ENCODE peak calls at places on chromosomes 2 and 18, in four cellular contexts. B, Z, Y and I are unnamed samples.

GRCh38 chr2:74887961-74888670 is 54.2 kb downstream of the HK2 start:
- DNase-seq in Z (no peak), B (no peak), Y (peak), I (no peak)

GRCh38 chr18:23730850-23731249 is 41.6 kb downstream of the LAMA3 start:
- DNase-seq in B (no peak), Z (no peak), Y (no peak), I (no peak)

GRCh38 chr2:240991378-240992263 is 6.8 kb upstream of the SNED1 start:
- DNase-seq in Z (peak), Y (peak), B (no peak), I (peak)

GRCh38 chr18:46097378-46097852 is 681 bp downstream of the ATP5F1A start:
- DNase-seq in Z (no peak), Y (no peak), B (no peak), I (no peak)

GRCh38 chr2:45879936-45880335 is 228.5 kb downstream of the PRKCE start:
- DNase-seq in Y (no peak), B (no peak), Z (no peak), I (no peak)

GRCh38 chr18:76433788-76434187 is 61.3 kb downstream of the ZNF516 start:
- DNase-seq in Y (no peak), Z (no peak), B (no peak), I (no peak)

GRCh38 chr2:45739796-45740485 is 88.5 kb downstream of the PRKCE start:
- DNase-seq in B (peak), Y (no peak), Z (no peak), I (no peak)

GRCh38 chr2:239991689-239992314 is 33.3 kb downstream of the NDUFA10 start:
- DNase-seq in Y (peak), B (peak), Z (no peak), I (no peak)

GRCh38 chr18:6885992-6886823 is 156.7 kb downstream of the ARHGAP28 start:
- DNase-seq in Y (peak), B (no peak), Z (no peak), I (no peak)

GRCh38 chr2:119367472-119368099 is 809 bp downstream of the DBI start:
- DNase-seq in Z (peak), Y (peak), B (peak), I (no peak)

GRCh38 chr18:46037512-46038305 is 34.4 kb downstream of the PSTPIP2 start:
- DNase-seq in Y (no peak), B (no peak), Z (no peak), I (no peak)

GRCh38 chr2:10124538-10125045 is 2.1 kb downstream of the RRM2 start:
- DNase-seq in Z (no peak), Y (peak), B (no peak), I (no peak)

GRCh38 chr18:44392933-44393332 is 287.8 kb upstream of the SETBP1 start:
- DNase-seq in Z (no peak), B (no peak), Y (no peak), I (no peak)

GRCh38 chr2:234324151-234324550 is 172.7 kb downstream of the ARL4C start:
- DNase-seq in B (no peak), Z (no peak), Y (no peak), I (peak)